ENCODE peak calls at places on chromosome 10, in four cellular contexts. H, Z, R and A are unnamed samples.

GRCh38 chr10:73956476-73957338 is 41.2 kb upstream of the VCL start:
- DNase-seq in Z (peak; percentile 49), R (peak; percentile 10), H (no peak), A (peak; percentile 55)

GRCh38 chr10:34789993-34790506 is 25.0 kb downstream of the PARD3 start:
- DNase-seq in H (no peak), Z (no peak), R (no peak), A (no peak)

GRCh38 chr10:34908472-34908871 is 93.4 kb upstream of the PARD3 start:
- DNase-seq in H (no peak), R (no peak), Z (no peak), A (no peak)

GRCh38 chr10:112949128-112949823 is 771 bp upstream of the TCF7L2 start:
- DNase-seq in R (no peak), Z (no peak), H (no peak), A (no peak)

GRCh38 chr10:15630353-15630752 is 89.4 kb downstream of the ITGA8 start:
- DNase-seq in Z (no peak), R (no peak), H (no peak), A (no peak)

GRCh38 chr10:75229961-75230360 is 5.8 kb downstream of the COMTD1 start:
- DNase-seq in R (no peak), H (no peak), Z (no peak), A (no peak)

GRCh38 chr10:94423627-94424026 is 21.3 kb downstream of the TBC1D12 start:
- DNase-seq in H (no peak), Z (no peak), R (no peak), A (no peak)

GRCh38 chr10:83190614-83191013 is 948.7 kb upstream of the GHITM start:
- DNase-seq in Z (no peak), H (no peak), R (no peak), A (no peak)

GRCh38 chr10:133379152-133379800 is at the start of gene PAOX:
- DNase-seq in Z (peak; percentile 72), H (peak; percentile 45), R (peak; percentile 54), A (peak; percentile 70)

GRCh38 chr10:59085641-59086502 is 90.6 kb upstream of the PHYHIPL start:
- DNase-seq in H (no peak), R (no peak), Z (no peak), A (no peak)

GRCh38 chr10:88232029-88232895 is 350.9 kb downstream of the RNLS start:
- DNase-seq in H (peak; percentile 81), Z (no peak), R (no peak), A (no peak)

GRCh38 chr10:43201545-43202131 is 63.4 kb downstream of the CSGALNACT2 start:
- DNase-seq in Z (no peak), H (peak; percentile 3), R (no peak), A (no peak)

GRCh38 chr10:71431945-71432905 is 35.5 kb downstream of the CDH23 start:
- DNase-seq in Z (no peak), R (no peak), H (no peak), A (no peak)

GRCh38 chr10:106652279-106652678 is 512.2 kb downstream of the SORCS1 start:
- DNase-seq in Z (no peak), R (no peak), H (no peak), A (no peak)

GRCh38 chr10:125004571-125005311 is 62.8 kb downstream of the ZRANB1 start:
- DNase-seq in H (no peak), Z (peak; percentile 30), R (no peak), A (no peak)

GRCh38 chr10:29932991-29933390 is 126.4 kb downstream of the JCAD start:
- DNase-seq in Z (no peak), H (no peak), R (no peak), A (no peak)

GRCh38 chr10:43782814-43783213 is 134.1 kb upstream of the ZNF32 start:
- DNase-seq in R (no peak), H (no peak), Z (no peak), A (no peak)

GRCh38 chr10:92688927-92689662 is 660 bp upstream of the HHEX start:
- DNase-seq in H (no peak), R (no peak), Z (peak; percentile 55), A (no peak)

GRCh38 chr10:10317151-10317550 is 700.5 kb upstream of the CELF2 start:
- DNase-seq in Z (no peak), R (no peak), H (no peak), A (no peak)